ENCODE peak calls at places on chromosomes 7 and 10, in seven cellular contexts. E is choroid plexus epithelial cell; B is heart right ventricle; K is upper lobe of right lung; J is HFFc6; H is CD8-positive, alpha-beta T cell; D is HFF-Myc. G is an unnamed sample.

GRCh38 chr7:124432009-124432578 is 333.5 kb downstream of the GPR37 start:
- DNase-seq in K (no peak), J (no peak), H (no peak), B (no peak), E (no peak), D (no peak), G (no peak)

GRCh38 chr7:74283858-74284447 is 5.3 kb upstream of the CLIP2 start:
- DNase-seq in D (no peak), J (no peak), E (no peak), H (no peak), B (no peak), K (no peak), G (no peak)

GRCh38 chr10:114852197-114852596 is 30.6 kb downstream of the FHIP2A start:
- DNase-seq in D (no peak), E (no peak), B (no peak), K (no peak), H (no peak), J (no peak), G (no peak)

GRCh38 chr7:70416611-70417010 is 715.3 kb upstream of the GALNT17 start:
- DNase-seq in B (no peak), H (no peak), E (no peak), J (no peak), D (no peak), K (no peak), G (no peak)

GRCh38 chr7:136184719-136185118 is 207.6 kb upstream of the MTPN start:
- DNase-seq in H (no peak), E (no peak), D (no peak), J (no peak), B (no peak), K (no peak), G (no peak)

GRCh38 chr10:21742740-21743412 is 208.8 kb downstream of the MLLT10 start:
- DNase-seq in H (no peak), J (no peak), K (no peak), E (no peak), D (no peak), B (no peak), G (no peak)

GRCh38 chr10:97584060-97584797 is at the start of gene HOGA1:
- DNase-seq in H (no peak), D (no peak), J (peak; percentile 62), K (peak; percentile 73), E (peak; percentile 63), B (peak; percentile 83), G (peak; percentile 83)

GRCh38 chr7:152076324-152076821 is 50.9 kb downstream of the GALNT11 start:
- DNase-seq in K (no peak), D (no peak), J (no peak), B (no peak), E (peak; percentile 47), H (no peak), G (no peak)

GRCh38 chr7:68063171-68063570 is 1066.5 kb downstream of the TYW1 start:
- DNase-seq in J (no peak), B (no peak), E (no peak), D (no peak), K (no peak), H (no peak), G (no peak)

GRCh38 chr10:103470755-103471653 is 8.0 kb downstream of the CALHM3 start:
- DNase-seq in H (peak; percentile 88), J (no peak), D (no peak), K (peak; percentile 77), E (no peak), B (peak; percentile 54), G (no peak)

GRCh38 chr10:119178371-119179119 is at the start of gene PRDX3:
- DNase-seq in E (peak; percentile 91), D (peak; percentile 80), H (peak; percentile 93), K (peak; percentile 97), J (peak; percentile 81), B (peak; percentile 95), G (peak; percentile 97)

GRCh38 chr7:46229409-46229808 is 308.3 kb upstream of the IGFBP3 start:
- DNase-seq in H (no peak), B (no peak), K (no peak), J (peak; percentile 85), E (peak; percentile 93), D (peak; percentile 20), G (no peak)

GRCh38 chr7:77797734-77798393 is 370 bp downstream of the TMEM60 start:
- DNase-seq in D (no peak), B (no peak), E (no peak), K (peak; percentile 73), H (no peak), J (no peak), G (no peak)

GRCh38 chr7:149856-150636 is 42.3 kb upstream of the FAM20C start:
- DNase-seq in H (no peak), E (no peak), K (peak; percentile 91), B (peak; percentile 60), J (no peak), D (no peak), G (no peak)

GRCh38 chr10:98260350-98260749 is 7.6 kb downstream of the LOXL4 start:
- DNase-seq in E (peak; percentile 13), D (no peak), B (no peak), J (no peak), H (no peak), K (no peak), G (no peak)

GRCh38 chr7:124532166-124532565 is 233.4 kb downstream of the GPR37 start:
- DNase-seq in J (no peak), E (peak; percentile 19), B (no peak), K (no peak), H (no peak), D (no peak), G (no peak)

GRCh38 chr7:8751557-8752231 is 318.3 kb downstream of the NXPH1 start:
- DNase-seq in J (no peak), H (no peak), B (no peak), E (no peak), D (no peak), K (no peak), G (no peak)

GRCh38 chr7:128361463-128362441 is at the start of gene PRRT4:
- DNase-seq in K (peak; percentile 68), B (peak; percentile 50), H (peak; percentile 68), E (peak; percentile 20), D (no peak), J (no peak), G (no peak)

GRCh38 chr7:158572000-158572828 is 15.4 kb downstream of the PTPRN2 start:
- DNase-seq in J (peak; percentile 1), E (peak; percentile 45), H (no peak), K (no peak), B (no peak), D (no peak), G (no peak)

GRCh38 chr10:30384791-30385201 is 35.7 kb upstream of the MTPAP start:
- DNase-seq in J (peak; percentile 34), B (no peak), E (peak; percentile 75), D (no peak), K (peak; percentile 54), H (no peak), G (no peak)

GRCh38 chr7:25391295-25391861 is 163.1 kb upstream of the NPVF start:
- DNase-seq in E (peak; percentile 74), B (no peak), K (no peak), J (peak; percentile 11), D (no peak), H (no peak), G (no peak)

GRCh38 chr10:3398825-3399646 is 226.5 kb upstream of the PITRM1 start:
- DNase-seq in J (no peak), E (no peak), B (peak; percentile 38), H (peak; percentile 31), D (peak; percentile 73), K (peak; percentile 48), G (peak; percentile 49)

GRCh38 chr7:164882-165660 is 27.3 kb upstream of the FAM20C start:
- DNase-seq in K (peak; percentile 66), J (no peak), D (no peak), H (no peak), B (no peak), E (no peak), G (no peak)

GRCh38 chr7:33421384-33421783 is 292.0 kb downstream of the BBS9 start:
- DNase-seq in E (peak; percentile 38), K (no peak), H (no peak), D (no peak), J (no peak), B (no peak), G (no peak)

GRCh38 chr7:33425385-33425784 is 296.0 kb downstream of the BBS9 start:
- DNase-seq in J (no peak), K (no peak), H (no peak), B (no peak), D (no peak), E (peak; percentile 17), G (no peak)

GRCh38 chr7:33420311-33420710 is 290.9 kb downstream of the BBS9 start:
- DNase-seq in J (no peak), B (no peak), D (no peak), E (no peak), H (no peak), K (no peak), G (no peak)

GRCh38 chr7:33422825-33423645 is 293.7 kb downstream of the BBS9 start:
- DNase-seq in J (no peak), B (no peak), D (no peak), E (no peak), H (no peak), K (no peak), G (no peak)

DNA sequence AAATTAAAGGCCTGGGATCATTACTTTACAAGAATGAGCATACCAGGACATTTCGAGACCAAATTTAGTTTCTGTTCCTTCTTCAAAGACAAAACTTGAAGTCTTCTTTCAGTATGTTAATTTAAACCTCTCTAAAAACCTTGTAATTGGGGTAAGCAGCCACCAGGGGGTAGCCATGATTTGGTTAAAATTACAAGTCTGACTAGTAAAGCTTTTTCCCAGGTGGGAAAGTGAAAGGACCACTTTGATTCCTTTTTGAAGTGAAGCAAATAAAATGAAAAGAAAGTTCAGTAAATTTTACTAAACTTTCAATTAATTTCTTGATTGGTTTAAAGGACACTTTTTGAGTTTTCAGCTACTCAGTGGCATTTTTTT is 294.3 kb downstream of the BBS9 start:
- DNase-seq in K (no peak), B (no peak), H (no peak), J (no peak), D (no peak), E (no peak), G (no peak)
- TF ChIP-seq CTCF in K (peak; percentile 49), B (peak; percentile 20), H (peak; percentile 33), J (peak; percentile 64), D (peak; percentile 32), E (peak; percentile 36), G (peak; percentile 65)

GRCh38 chr10:34249634-34250033 is 565.5 kb downstream of the PARD3 start:
- DNase-seq in B (no peak), J (no peak), K (no peak), H (no peak), E (peak; percentile 11), D (no peak), G (no peak)
- TF ChIP-seq CTCF in B (no peak), J (peak; percentile 13), K (no peak), H (no peak), E (peak; percentile 36), D (peak; percentile 23), G (peak; percentile 40)

DNA sequence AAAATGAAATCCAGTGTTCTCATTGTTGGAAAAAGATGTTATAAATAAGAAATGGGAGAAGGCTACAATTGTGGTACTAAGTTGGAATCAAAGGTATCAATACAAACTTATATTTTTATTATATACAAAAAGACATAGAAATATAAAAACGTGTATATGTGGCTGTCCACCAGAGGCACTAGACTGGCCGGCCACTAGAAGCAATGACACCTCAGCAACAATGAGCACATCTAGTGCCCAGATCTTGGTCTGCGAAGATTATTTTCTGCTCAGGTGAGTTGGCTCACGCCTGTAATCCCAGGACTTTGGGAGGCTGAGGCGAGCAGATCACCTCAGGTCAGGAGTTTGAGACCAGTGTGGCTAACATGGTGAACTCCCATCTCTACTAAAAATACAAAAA is 21.6 kb downstream of the IDE start:
- DNase-seq in B (no peak), H (no peak), K (no peak), J (no peak), E (no peak), D (no peak), G (no peak)
- TF ChIP-seq CTCF in B (no peak), H (no peak), K (no peak), J (peak; percentile 64), E (peak; percentile 45), D (peak; percentile 36), G (peak; percentile 57)

GRCh38 chr10:12349628-12350166 is 350 bp downstream of the CAMK1D start:
- DNase-seq in H (no peak), J (no peak), K (peak; percentile 66), D (no peak), B (peak; percentile 27), E (peak; percentile 8), G (no peak)
- TF ChIP-seq CTCF in H (no peak), J (no peak), K (no peak), D (no peak), B (no peak), E (no peak), G (no peak)

G was measured in chondrocyte.